ENCODE peak calls at places on chromosomes 1 and 21, in seven cellular contexts. A is cardiac fibroblast, U is endothelial cell, H is upper lobe of left lung, C is HFFc6, T is fibroblast of mammary gland, V is mesothelial cell of epicardium. Y is an unnamed sample.

GRCh38 chr1:154784924-154785531 is 85.1 kb downstream of the KCNN3 start:
- DNase-seq in U (no peak), V (no peak), A (no peak), T (no peak), H (no peak), C (no peak), Y (no peak)

GRCh38 chr1:161705537-161705936 is 1.5 kb upstream of the FCRLA start:
- DNase-seq in A (no peak), U (no peak), C (no peak), T (no peak), V (no peak), H (no peak), Y (no peak)

GRCh38 chr1:187527346-187527745 is 698.6 kb downstream of the PLA2G4A start:
- DNase-seq in H (no peak), C (no peak), T (no peak), U (no peak), A (no peak), V (no peak), Y (no peak)

GRCh38 chr1:244304156-244304555 is 147.6 kb downstream of the ADSS2 start:
- DNase-seq in C (no peak), V (no peak), A (no peak), H (peak), U (no peak), T (no peak), Y (no peak)

GRCh38 chr1:167763525-167764220 is 41.9 kb downstream of the MPZL1 start:
- DNase-seq in U (no peak), C (no peak), A (peak), V (no peak), H (no peak), T (no peak), Y (no peak)

GRCh38 chr1:245715291-245715701 is 560.5 kb downstream of the KIF26B start:
- DNase-seq in C (no peak), T (peak), H (no peak), A (peak), U (no peak), V (no peak), Y (no peak)

GRCh38 chr21:41678016-41678935 is 88.6 kb downstream of the RIPK4 start:
- DNase-seq in A (peak), C (no peak), V (no peak), U (no peak), H (peak), T (no peak), Y (no peak)

GRCh38 chr1:182235952-182236650 is 155.5 kb downstream of the GLUL start:
- DNase-seq in U (no peak), H (peak), A (no peak), T (peak), C (peak), V (no peak), Y (no peak)

GRCh38 chr1:195664628-195665027 is 943.6 kb downstream of the KCNT2 start:
- DNase-seq in V (no peak), T (peak), H (no peak), C (peak), A (no peak), U (no peak), Y (no peak)

GRCh38 chr1:182684128-182684828 is at the start of gene RGS8:
- DNase-seq in T (no peak), A (no peak), C (no peak), V (no peak), U (no peak), H (no peak), Y (no peak)

GRCh38 chr21:15093216-15093615 is 28.4 kb upstream of the NRIP1 start:
- DNase-seq in H (no peak), C (no peak), U (no peak), A (no peak), V (no peak), T (no peak), Y (no peak)

GRCh38 chr1:68225781-68226180 is 6.5 kb downstream of the WLS start:
- DNase-seq in T (peak), H (no peak), C (no peak), V (no peak), U (no peak), A (peak), Y (no peak)

GRCh38 chr21:45308211-45309068 is 20.7 kb upstream of the POFUT2 start:
- DNase-seq in U (no peak), T (peak), A (peak), H (peak), V (no peak), C (no peak), Y (no peak)

GRCh38 chr1:203140743-203141520 is 13.4 kb downstream of the ADORA1 start:
- DNase-seq in A (no peak), T (no peak), H (no peak), U (no peak), C (no peak), V (no peak), Y (no peak)

GRCh38 chr1:153661111-153661708 is 2.7 kb downstream of the SNAPIN start:
- DNase-seq in C (no peak), A (no peak), U (no peak), H (no peak), T (no peak), V (no peak), Y (no peak)

GRCh38 chr1:213231795-213232231 is 180.8 kb downstream of the RPS6KC1 start:
- DNase-seq in C (peak), H (no peak), V (no peak), T (peak), U (no peak), A (peak), Y (no peak)

GRCh38 chr1:93694039-93694438 is 12.4 kb upstream of the BCAR3 start:
- DNase-seq in T (no peak), A (peak), V (no peak), U (no peak), C (no peak), H (no peak), Y (no peak)

GRCh38 chr1:30616759-30617158 is 106.6 kb downstream of the MATN1 start:
- DNase-seq in H (no peak), V (no peak), C (no peak), A (no peak), U (no peak), T (no peak), Y (no peak)

GRCh38 chr1:16129921-16130543 is 25.8 kb downstream of the EPHA2 start:
- DNase-seq in U (no peak), A (no peak), C (no peak), H (no peak), V (no peak), T (no peak), Y (no peak)

GRCh38 chr21:39077816-39078215 is 105.4 kb downstream of the PSMG1 start:
- DNase-seq in U (no peak), H (no peak), V (no peak), A (no peak), C (no peak), T (no peak), Y (no peak)

GRCh38 chr1:12566484-12567287 is 51.3 kb downstream of the DHRS3 start:
- DNase-seq in A (no peak), U (no peak), C (no peak), V (no peak), H (no peak), T (no peak), Y (no peak)

GRCh38 chr1:218475275-218475674 is 130.1 kb downstream of the TGFB2 start:
- DNase-seq in T (no peak), U (no peak), A (peak), V (no peak), C (no peak), H (no peak), Y (no peak)

GRCh38 chr1:146032613-146033219 is 11.2 kb upstream of the HJV start:
- DNase-seq in H (no peak), A (peak), U (no peak), V (no peak), T (peak), C (peak), Y (no peak)

GRCh38 chr1:42923367-42924248 is 35.1 kb downstream of the SLC2A1 start:
- DNase-seq in U (no peak), V (no peak), T (no peak), C (no peak), A (no peak), H (no peak), Y (no peak)

GRCh38 chr1:115753830-115754229 is 14.7 kb downstream of the CASQ2 start:
- DNase-seq in U (no peak), T (no peak), V (no peak), C (no peak), H (no peak), A (no peak), Y (no peak)

GRCh38 chr1:54745864-54746263 is 18.5 kb downstream of the PARS2 start:
- DNase-seq in T (no peak), U (no peak), C (no peak), V (no peak), H (no peak), A (no peak), Y (no peak)

GRCh38 chr1:8020032-8020431 is 6.1 kb downstream of the ERRFI1 start:
- DNase-seq in C (no peak), T (peak), U (no peak), H (peak), V (no peak), A (peak), Y (no peak)

GRCh38 chr1:151058682-151059341 is 610 bp downstream of the CDC42SE1 start:
- DNase-seq in T (no peak), C (no peak), H (peak), U (no peak), V (peak), A (peak), Y (no peak)

GRCh38 chr1:61442456-61443013 is 282.4 kb downstream of the TM2D1 start:
- DNase-seq in U (no peak), H (no peak), C (no peak), V (no peak), A (no peak), T (no peak), Y (no peak)

GRCh38 chr21:45866473-45867010 is 115.0 kb upstream of the COL6A1 start:
- DNase-seq in T (no peak), C (no peak), U (no peak), V (no peak), A (no peak), H (no peak), Y (no peak)

GRCh38 chr1:160576866-160577265 is 2.4 kb downstream of the CD84 start:
- DNase-seq in U (no peak), V (no peak), A (no peak), T (no peak), H (no peak), C (no peak), Y (no peak)

GRCh38 chr1:160577661-160578060 is 1.6 kb downstream of the CD84 start:
- DNase-seq in V (no peak), T (no peak), U (no peak), C (no peak), H (no peak), A (no peak), Y (no peak)

GRCh38 chr1:160579216-160579701 is at the start of gene CD84:
- DNase-seq in C (no peak), U (no peak), T (no peak), H (no peak), V (no peak), A (no peak), Y (no peak)

GRCh38 chr1:160578694-160579191 is 553 bp downstream of the CD84 start:
- DNase-seq in C (no peak), H (no peak), U (no peak), T (no peak), A (no peak), V (no peak), Y (no peak)

GRCh38 chr1:160578175-160578693 is 1.1 kb downstream of the CD84 start:
- DNase-seq in U (no peak), C (no peak), T (no peak), V (no peak), H (no peak), A (no peak), Y (no peak)
- TF ChIP-seq CTCF in U (no peak), C (no peak), T (no peak), V (no peak), H (no peak), A (no peak), Y (no peak)

DNA sequence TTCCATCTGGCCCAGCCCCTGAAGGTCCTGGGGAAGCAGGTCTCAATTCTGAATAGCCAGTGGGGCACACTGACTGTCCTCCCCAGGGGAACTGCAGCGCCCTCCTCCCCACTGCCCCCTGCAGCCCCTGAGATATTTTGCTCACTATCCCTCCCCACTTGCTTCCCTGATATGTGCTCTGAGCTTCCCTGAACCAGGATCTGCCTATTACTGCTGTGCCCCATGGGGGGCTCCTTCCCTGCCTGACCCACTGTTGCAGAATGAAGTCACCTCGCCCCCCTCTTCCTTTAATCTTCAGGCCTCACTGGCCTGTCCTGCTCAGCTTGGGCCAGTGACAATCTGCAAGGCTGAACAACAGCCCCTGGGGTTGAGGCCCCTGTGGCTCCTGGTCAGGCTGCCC is 89.8 kb downstream of the PTPRU start:
- DNase-seq in V (no peak), A (no peak), T (no peak), U (no peak), C (no peak), H (no peak), Y (no peak)
- TF ChIP-seq CTCF in V (no peak), A (no peak), T (no peak), U (no peak), C (no peak), H (no peak), Y (no peak)

GRCh38 chr1:241841661-241842060 is 6.3 kb upstream of the EXO1 start:
- DNase-seq in V (no peak), U (no peak), A (no peak), H (no peak), C (no peak), T (no peak), Y (no peak)
- TF ChIP-seq CTCF in V (no peak), U (no peak), A (no peak), H (no peak), C (no peak), T (no peak), Y (no peak)

GRCh38 chr1:2821970-2822620 is 20.6 kb upstream of the TTC34 start:
- DNase-seq in H (peak), V (no peak), C (no peak), U (peak), A (no peak), T (no peak), Y (no peak)
- TF ChIP-seq CTCF in H (peak), V (no peak), C (peak), U (peak), A (no peak), T (no peak), Y (no peak)